ENCODE peak calls at places on chromosome 19, in four cellular contexts. I is transverse colon, C is mesendoderm, N is Peyer's patch. Y is an unnamed sample.

GRCh38 chr19:37537391-37537947 is 30.7 kb downstream of the ZNF793 start:
- DNase-seq in C (peak), N (no peak), I (no peak), Y (no peak)

GRCh38 chr19:39778763-39779162 is at the start of gene LEUTX:
- DNase-seq in I (no peak), N (no peak), C (no peak), Y (no peak)

GRCh38 chr19:38513762-38514167 is 80.3 kb downstream of the RYR1 start:
- DNase-seq in C (no peak), N (no peak), I (no peak), Y (no peak)

GRCh38 chr19:14450168-14450874 is 17.2 kb downstream of the PKN1 start:
- DNase-seq in N (no peak), C (peak), I (no peak), Y (peak)

GRCh38 chr19:28598861-28599260 is 614.1 kb downstream of the UQCRFS1 start:
- DNase-seq in I (no peak), C (no peak), N (no peak), Y (no peak)

GRCh38 chr19:45784096-45784495 is 1.8 kb upstream of the DMPK start:
- DNase-seq in C (no peak), I (no peak), N (no peak), Y (no peak)

GRCh38 chr19:12092065-12092867 is 27.7 kb downstream of the ZNF844 start:
- DNase-seq in N (peak), C (peak), I (peak), Y (peak)

GRCh38 chr19:6119031-6119430 is 8.7 kb upstream of the RFX2 start:
- DNase-seq in I (no peak), N (no peak), C (no peak), Y (no peak)

GRCh38 chr19:45494261-45494916 is 2.5 kb downstream of the RTN2 start:
- DNase-seq in I (no peak), N (no peak), C (no peak), Y (no peak)

GRCh38 chr19:42424712-42425131 is 2.5 kb downstream of the LIPE start:
- DNase-seq in C (peak), N (no peak), I (no peak), Y (no peak)

GRCh38 chr19:20244356-20244755 is 77.3 kb downstream of the ZNF486 start:
- DNase-seq in C (no peak), I (no peak), N (no peak), Y (no peak)

GRCh38 chr19:50580970-50581636 is 12.9 kb upstream of the LRRC4B start:
- DNase-seq in N (no peak), I (no peak), C (peak), Y (no peak)

GRCh38 chr19:44643605-44644390 is at the start of gene PVR:
- DNase-seq in I (peak), N (no peak), C (peak), Y (peak)

GRCh38 chr19:16143399-16144215 is at the start of gene HSH2D:
- DNase-seq in I (peak), N (peak), C (peak), Y (no peak)

GRCh38 chr19:38401148-38401547 is 1.7 kb upstream of the FAM98C start:
- DNase-seq in C (peak), N (no peak), I (no peak), Y (no peak)

GRCh38 chr19:35164418-35164817 is 9.9 kb downstream of the FXYD5 start:
- DNase-seq in C (no peak), N (no peak), I (no peak), Y (no peak)

GRCh38 chr19:37929512-37929911 is 22.5 kb downstream of the SIPA1L3 start:
- DNase-seq in N (no peak), I (no peak), C (no peak), Y (no peak)

GRCh38 chr19:6811906-6812305 is 39.4 kb downstream of the VAV1 start:
- DNase-seq in I (no peak), N (no peak), C (peak), Y (peak)

GRCh38 chr19:6198896-6199239 is 63.4 kb downstream of the ACSBG2 start:
- DNase-seq in C (no peak), N (no peak), I (no peak), Y (no peak)

DNA sequence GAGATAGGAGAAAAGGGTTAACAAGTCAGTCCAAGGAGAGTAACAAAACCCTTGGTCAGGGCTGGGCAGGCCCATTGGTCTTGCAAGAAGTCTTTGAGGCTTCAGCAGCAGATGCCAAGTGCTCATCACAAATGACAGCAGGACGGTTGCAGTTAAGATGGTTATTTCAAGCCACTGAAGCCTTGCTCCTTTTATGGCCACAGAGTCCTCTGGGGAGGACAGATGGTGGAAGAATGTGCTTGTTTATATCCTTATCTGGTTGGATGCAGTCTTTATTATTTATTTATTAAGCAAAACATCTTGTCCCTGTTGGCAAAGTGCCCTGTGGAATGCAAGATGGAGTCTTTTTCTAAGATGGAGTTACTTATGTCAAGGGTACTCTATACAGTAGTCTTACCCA is 19.2 kb upstream of the ZNF331 start:
- DNase-seq in I (no peak), C (no peak), N (no peak), Y (no peak)
- H3K27ac ChIP-seq in I (no peak), C (no peak), N (no peak), Y (no peak)

GRCh38 chr19:49574206-49574755 is 6.1 kb downstream of the NOSIP start:
- DNase-seq in C (no peak), N (no peak), I (no peak), Y (no peak)
- H3K27ac ChIP-seq in C (no peak), N (no peak), I (no peak), Y (peak)

GRCh38 chr19:11018743-11019142 is 57.9 kb downstream of the SMARCA4 start:
- DNase-seq in I (no peak), N (no peak), C (no peak), Y (no peak)
- H3K27ac ChIP-seq in I (peak), N (no peak), C (no peak), Y (no peak)

DNA sequence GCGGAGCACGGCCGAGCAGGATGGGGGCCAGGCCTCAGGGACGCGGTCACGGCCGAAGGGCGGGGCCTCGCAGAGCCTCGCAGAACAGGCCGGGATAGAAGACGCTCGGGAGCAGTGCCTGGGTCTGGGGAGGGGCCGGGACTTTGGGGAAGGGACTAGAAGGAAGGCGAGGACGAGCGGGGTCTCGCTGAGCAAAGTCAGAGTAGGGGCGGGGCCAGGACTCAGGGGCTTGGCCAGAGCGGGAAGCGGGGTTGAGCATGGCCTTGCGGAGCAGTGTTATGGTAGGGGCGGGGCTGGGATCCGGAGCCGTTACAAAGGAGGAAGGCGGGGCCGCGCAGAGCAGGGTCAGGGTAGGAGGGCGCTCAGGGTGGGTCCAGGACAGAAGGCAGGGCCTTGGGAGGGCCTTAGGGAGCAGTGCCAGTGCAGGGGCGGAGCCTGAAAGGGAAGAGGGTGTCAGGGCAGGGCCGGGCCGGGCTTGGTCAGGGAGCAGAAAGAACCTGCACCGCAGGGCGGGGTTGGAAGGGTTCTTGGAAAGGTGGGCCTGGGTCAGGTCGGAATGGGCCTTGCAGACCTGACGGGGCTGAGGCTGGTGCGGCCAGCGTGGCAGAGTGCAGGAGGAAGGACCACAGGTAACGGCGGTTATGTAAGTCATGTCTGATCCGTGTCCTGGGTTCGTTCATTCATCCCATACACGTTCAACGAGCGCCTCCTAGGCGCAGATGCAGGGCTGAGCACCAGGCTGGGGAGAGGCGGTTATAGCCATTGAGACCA is 535 bp upstream of the ATP8B3 start:
- DNase-seq in C (peak), N (peak), I (peak), Y (peak)
- H3K27ac ChIP-seq in C (no peak), N (peak), I (peak), Y (peak)

GRCh38 chr19:40807147-40808020 is 8.4 kb downstream of the EGLN2 start:
- DNase-seq in I (no peak), C (peak), N (no peak), Y (no peak)
- H3K27ac ChIP-seq in I (peak), C (no peak), N (peak), Y (peak)

GRCh38 chr19:47374876-47375693 is 26.0 kb downstream of the DHX34 start:
- DNase-seq in N (no peak), I (no peak), C (no peak), Y (no peak)

GRCh38 chr19:47377208-47377701 is 28.1 kb downstream of the DHX34 start:
- DNase-seq in I (no peak), C (peak), N (no peak), Y (no peak)

GRCh38 chr19:47376589-47377144 is 27.6 kb downstream of the DHX34 start:
- DNase-seq in I (no peak), C (no peak), N (no peak), Y (no peak)

GRCh38 chr19:47377801-47378200 is 28.7 kb downstream of the DHX34 start:
- DNase-seq in I (no peak), N (no peak), C (no peak), Y (no peak)

GRCh38 chr19:47375694-47376588 is 26.8 kb downstream of the DHX34 start:
- DNase-seq in C (no peak), N (no peak), I (no peak), Y (no peak)
- H3K27ac ChIP-seq in C (no peak), N (no peak), I (no peak), Y (no peak)

GRCh38 chr19:51595190-51595589 is 24.1 kb downstream of the ZNF175 start:
- DNase-seq in I (no peak), C (no peak), N (no peak), Y (no peak)

GRCh38 chr19:51592521-51592920 is 21.4 kb downstream of the ZNF175 start:
- DNase-seq in C (no peak), I (no peak), N (no peak), Y (no peak)

GRCh38 chr19:51593969-51594773 is 23.1 kb downstream of the ZNF175 start:
- DNase-seq in I (peak), C (peak), N (peak), Y (peak)

GRCh38 chr19:51594774-51595109 is 23.7 kb downstream of the ZNF175 start:
- DNase-seq in I (no peak), N (no peak), C (no peak), Y (no peak)

DNA sequence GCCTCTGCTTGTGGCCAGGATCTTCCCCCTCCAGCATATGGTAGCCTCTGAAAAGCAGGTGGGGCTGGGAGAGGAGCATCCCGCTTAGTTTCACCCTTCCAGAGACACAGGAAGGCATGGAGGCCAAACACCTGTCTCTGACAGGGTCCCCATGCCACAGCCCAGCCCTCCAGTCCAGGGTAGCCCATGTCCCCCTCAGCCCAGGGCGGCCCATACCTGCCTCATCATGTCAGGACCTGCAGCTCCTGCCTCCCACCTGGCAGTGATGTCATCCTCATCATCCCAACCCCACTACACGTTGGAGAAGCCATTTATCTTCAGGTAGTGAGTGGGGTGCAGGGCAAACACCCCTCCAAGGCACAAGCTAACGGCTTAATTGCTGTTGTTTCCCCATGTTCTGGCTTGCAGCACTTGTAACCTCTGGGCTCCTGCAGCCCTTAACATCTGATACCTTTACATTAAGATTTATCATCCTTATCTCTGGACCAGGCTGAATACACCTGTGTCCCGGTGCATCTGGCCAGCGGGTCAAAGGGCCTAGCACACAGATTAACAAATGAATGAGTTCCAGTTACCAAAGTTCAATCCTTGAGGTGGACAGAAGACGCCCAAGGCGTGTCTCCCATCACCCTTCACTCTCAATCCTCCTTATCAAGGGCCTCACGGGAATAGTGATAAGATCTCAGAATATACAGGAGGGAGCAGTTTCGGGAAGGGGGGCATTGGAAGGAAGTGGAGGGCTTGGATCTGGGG is 22.2 kb downstream of the ZNF175 start:
- DNase-seq in C (peak), I (no peak), N (no peak), Y (peak)
- H3K27ac ChIP-seq in C (no peak), I (peak), N (peak), Y (no peak)

DNA sequence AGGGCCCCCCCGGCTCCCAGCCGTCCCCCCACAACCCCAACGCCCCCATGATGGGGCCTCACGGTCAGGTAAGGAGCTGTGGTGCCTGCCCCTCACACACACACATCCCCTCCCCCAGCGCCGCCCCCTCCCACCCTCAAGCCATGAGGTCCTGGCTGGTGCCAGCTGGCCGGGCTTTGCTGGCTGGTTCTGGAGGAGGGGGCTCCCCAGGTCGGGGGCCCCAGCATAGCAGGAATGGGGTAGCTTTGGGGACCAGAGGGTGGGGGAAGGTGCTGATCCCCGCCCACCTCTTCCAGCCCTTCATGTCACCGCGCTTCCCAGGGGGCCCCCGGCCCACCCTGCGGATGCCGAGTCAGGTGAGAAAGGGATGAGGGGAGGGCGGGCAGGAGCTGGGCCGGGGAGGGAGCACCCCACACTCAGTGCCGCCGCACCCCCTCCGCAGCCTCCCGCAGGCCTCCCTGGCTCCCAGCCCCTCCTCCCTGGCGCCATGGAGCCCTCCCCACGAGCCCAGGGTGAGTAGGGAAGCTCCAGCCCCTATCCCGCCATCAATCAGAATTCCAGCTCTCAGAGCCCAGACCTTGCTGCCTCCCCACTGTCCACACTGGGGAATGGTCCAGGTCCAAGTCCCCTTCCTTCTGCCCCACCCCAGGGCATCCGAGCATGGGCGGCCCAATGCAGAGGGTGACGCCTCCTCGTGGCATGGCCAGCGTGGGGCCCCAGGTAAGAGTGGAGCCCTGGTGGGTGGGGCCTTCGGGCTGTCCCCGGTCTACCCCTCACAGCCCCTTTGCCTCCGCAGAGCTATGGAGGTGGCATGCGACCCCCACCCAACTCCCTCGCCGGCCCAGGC is 6.4 kb downstream of the ISYNA1 start:
- DNase-seq in N (no peak), I (no peak), C (no peak), Y (no peak)
- H3K27ac ChIP-seq in N (no peak), I (no peak), C (no peak), Y (peak)

Y was measured in A673.